ENCODE peak calls at places on chromosomes 1 and 21, in five cellular contexts. B is neural progenitor cell, L is GM13977, N is ascending aorta, P is fibroblast of pulmonary artery. A is an unnamed sample.

GRCh38 chr1:183024352-183025337 is 1.4 kb downstream of the LAMC1 start:
- DNase-seq in B (peak; percentile 38), N (no peak), L (no peak), P (peak; percentile 43), A (no peak)

GRCh38 chr1:76940586-76941335 is 73.5 kb downstream of the ST6GALNAC5 start:
- DNase-seq in N (no peak), P (no peak), B (no peak), L (no peak), A (no peak)

GRCh38 chr1:181141431-181141910 is 53.0 kb downstream of the IER5 start:
- DNase-seq in L (no peak), N (peak; percentile 61), B (no peak), P (peak; percentile 78), A (peak; percentile 89)

GRCh38 chr1:205523261-205523890 is 18.9 kb downstream of the CDK18 start:
- DNase-seq in N (no peak), B (no peak), P (no peak), L (no peak), A (no peak)

GRCh38 chr1:21517161-21517589 is 8.0 kb downstream of the ALPL start:
- DNase-seq in L (no peak), P (no peak), N (no peak), B (no peak), A (no peak)

GRCh38 chr1:178143730-178144343 is 49.9 kb downstream of the RASAL2 start:
- DNase-seq in B (no peak), N (no peak), L (no peak), P (no peak), A (peak; percentile 10)

GRCh38 chr21:46385846-46386725 is 62.1 kb downstream of the PCNT start:
- DNase-seq in B (no peak), L (no peak), N (no peak), P (no peak), A (no peak)

GRCh38 chr1:167442142-167442848 is 76.0 kb downstream of the CD247 start:
- DNase-seq in N (no peak), B (peak; percentile 93), L (peak; percentile 87), P (peak; percentile 78), A (peak; percentile 62)

GRCh38 chr1:154626456-154627246 is 18.7 kb upstream of the ADAR start:
- DNase-seq in B (peak; percentile 23), N (no peak), L (no peak), P (no peak), A (no peak)

GRCh38 chr1:27600500-27601175 is 3.3 kb downstream of the AHDC1 start:
- DNase-seq in B (peak; percentile 79), L (peak; percentile 65), N (no peak), P (peak; percentile 58), A (no peak)

GRCh38 chr1:75100481-75101092 is 33.6 kb upstream of the LHX8 start:
- DNase-seq in N (no peak), L (no peak), B (no peak), P (no peak), A (no peak)

GRCh38 chr1:208242186-208242585 is 2.0 kb downstream of the PLXNA2 start:
- DNase-seq in B (no peak), L (no peak), P (no peak), N (no peak), A (no peak)

GRCh38 chr1:208241541-208241940 is 2.6 kb downstream of the PLXNA2 start:
- DNase-seq in P (no peak), N (no peak), B (no peak), L (no peak), A (no peak)

GRCh38 chr1:208243522-208243850 is 698 bp downstream of the PLXNA2 start:
- DNase-seq in N (no peak), B (peak; percentile 58), L (peak; percentile 39), P (no peak), A (no peak)

GRCh38 chr1:208243851-208244583 is at the start of gene PLXNA2:
- DNase-seq in L (peak; percentile 61), B (peak; percentile 91), N (peak; percentile 56), P (peak; percentile 67), A (peak; percentile 49)

DNA sequence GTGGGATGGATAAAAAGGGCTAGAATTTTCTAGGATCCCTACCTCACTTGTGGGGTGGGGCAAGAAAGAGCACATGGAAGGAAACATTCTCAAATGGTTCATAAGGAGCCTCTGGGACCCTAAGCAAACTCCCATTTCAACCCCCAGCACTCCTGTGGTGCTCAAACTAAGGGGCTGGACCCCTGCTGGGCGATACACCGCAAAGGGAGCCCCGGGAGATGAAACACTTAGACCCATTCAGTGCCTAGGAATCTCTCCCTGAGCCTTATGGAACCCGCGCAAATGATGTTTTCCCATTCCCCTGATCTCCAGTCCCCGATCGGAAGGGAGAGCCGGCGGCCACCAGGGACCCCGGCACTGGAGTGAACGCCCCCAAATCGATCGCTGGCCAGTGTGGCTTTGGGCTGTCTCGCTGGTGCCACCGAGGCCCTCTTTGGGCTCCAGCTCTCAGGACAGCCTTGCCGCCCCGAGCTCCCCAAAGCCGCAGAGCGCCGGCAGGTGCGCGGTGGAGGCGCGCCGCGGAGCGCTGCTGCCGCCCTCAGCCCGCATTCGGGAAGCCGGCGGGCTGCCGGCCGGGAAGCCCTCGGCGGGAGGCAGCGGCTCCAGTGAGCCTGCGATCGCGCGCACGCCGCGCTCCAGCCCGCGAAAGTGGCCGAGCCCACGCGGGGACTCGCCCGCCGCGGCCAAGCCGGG is 1.2 kb downstream of the PLXNA2 start:
- DNase-seq in P (no peak), L (no peak), B (peak; percentile 78), N (no peak), A (no peak)
- TF ChIP-seq CTCF in P (no peak), L (peak; percentile 23), B (peak; percentile 26), N (no peak), A (no peak)

GRCh38 chr1:244801246-244801645 is 34.2 kb upstream of the COX20 start:
- DNase-seq in B (peak; percentile 50), N (no peak), P (peak; percentile 52), L (peak; percentile 74), A (no peak)
- TF ChIP-seq CTCF in B (peak; percentile 56), N (peak; percentile 42), P (peak; percentile 67), L (peak; percentile 66), A (peak; percentile 81)

GRCh38 chr1:5742801-5743200 is 249.4 kb downstream of the NPHP4 start:
- DNase-seq in P (no peak), B (no peak), N (no peak), L (no peak), A (no peak)
- TF ChIP-seq CTCF in P (no peak), B (no peak), N (no peak), L (no peak), A (no peak)

DNA sequence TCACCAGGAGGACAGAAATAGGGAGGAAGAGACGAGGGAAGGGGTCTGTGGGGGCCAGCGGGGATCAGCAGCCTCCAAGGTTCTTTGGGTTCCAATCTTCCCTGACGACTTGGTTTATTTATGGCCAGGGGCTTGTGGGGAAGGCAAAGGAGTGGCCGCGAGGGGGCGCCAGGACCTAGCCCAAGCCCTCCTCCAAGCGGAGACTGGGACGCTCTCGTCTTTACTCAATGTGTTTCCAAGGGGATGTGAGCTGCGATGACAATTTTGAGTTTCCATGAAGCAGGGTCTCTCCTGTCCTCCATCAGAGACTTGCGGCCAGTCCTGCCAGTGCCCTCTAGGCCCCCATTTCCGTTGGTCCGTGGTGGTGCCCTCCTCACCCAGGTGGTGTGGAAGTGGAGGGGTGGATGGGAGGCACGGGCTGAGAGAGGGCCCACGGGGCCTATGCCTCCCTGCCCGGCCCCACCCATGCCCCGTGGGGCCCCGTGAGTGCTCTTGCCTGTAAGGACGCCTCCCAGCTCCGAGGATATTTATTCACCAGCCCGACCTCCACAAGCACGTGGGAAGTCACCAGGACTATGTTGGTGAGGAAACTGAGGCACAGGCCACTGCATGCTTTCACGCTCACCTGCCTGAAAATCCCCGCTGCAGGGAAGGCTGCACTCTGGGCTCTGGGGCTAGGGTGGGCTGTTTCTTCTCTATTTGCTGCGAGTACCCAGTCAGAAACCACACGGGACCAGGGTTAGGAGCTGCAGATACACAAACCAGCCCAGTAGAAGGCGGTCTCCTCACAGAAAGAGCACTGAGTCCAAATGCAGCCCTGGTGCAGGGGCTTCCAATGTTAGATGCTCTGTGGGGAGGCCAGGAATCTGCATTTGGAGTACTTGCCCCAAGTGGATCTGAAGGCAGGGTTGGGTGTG is 26.5 kb downstream of the DMRTB1 start:
- DNase-seq in L (peak; percentile 82), P (peak; percentile 85), B (peak; percentile 93), N (no peak), A (peak; percentile 44)
- TF ChIP-seq CTCF in L (peak; percentile 93), P (peak; percentile 88), B (peak; percentile 94), N (peak; percentile 87), A (peak; percentile 95)

DNA sequence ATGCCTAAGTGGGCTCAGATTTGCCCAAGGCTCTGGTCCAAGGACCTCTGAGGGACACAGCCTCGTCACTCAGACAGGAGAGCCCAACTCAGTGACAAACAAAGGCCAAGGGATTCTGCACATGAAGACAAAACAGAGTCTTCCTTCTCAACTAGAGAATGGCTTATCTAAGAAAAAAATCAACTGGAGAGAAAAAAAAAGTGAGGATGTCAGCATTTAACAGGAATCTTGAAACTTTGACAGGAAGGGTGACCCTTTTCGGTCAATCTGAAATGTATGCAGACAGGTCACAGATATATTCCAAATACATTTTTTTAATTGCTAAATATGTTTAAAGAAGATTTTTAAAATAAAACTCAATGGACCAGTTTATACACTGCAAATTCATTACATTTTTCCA is 154.5 kb downstream of the ETS2 start:
- DNase-seq in N (no peak), L (no peak), B (no peak), P (no peak), A (no peak)
- TF ChIP-seq CTCF in N (no peak), L (no peak), B (no peak), P (no peak), A (no peak)

GRCh38 chr1:71593523-71593922 is 512.7 kb upstream of the ZRANB2 start:
- DNase-seq in B (peak; percentile 31), P (peak; percentile 4), N (no peak), L (no peak), A (peak; percentile 4)
- TF ChIP-seq CTCF in B (peak; percentile 36), P (peak; percentile 17), N (no peak), L (no peak), A (peak; percentile 61)

GRCh38 chr1:150049926-150050325 is 17.6 kb upstream of the VPS45 start:
- DNase-seq in N (no peak), P (no peak), B (no peak), L (no peak), A (no peak)
- TF ChIP-seq CTCF in N (no peak), P (no peak), B (no peak), L (no peak), A (no peak)

GRCh38 chr1:42260376-42261078 is 74.5 kb downstream of the FOXJ3 start:
- DNase-seq in P (no peak), N (no peak), B (no peak), L (no peak), A (no peak)

GRCh38 chr1:42267904-42268303 is 67.1 kb downstream of the FOXJ3 start:
- DNase-seq in P (no peak), B (no peak), L (no peak), N (no peak), A (no peak)

GRCh38 chr1:42264791-42265190 is 70.2 kb downstream of the FOXJ3 start:
- DNase-seq in P (no peak), L (no peak), B (peak; percentile 16), N (no peak), A (no peak)

GRCh38 chr1:42263019-42263418 is 72.0 kb downstream of the FOXJ3 start:
- DNase-seq in P (no peak), L (no peak), N (no peak), B (no peak), A (no peak)

GRCh38 chr1:42266253-42267135 is 68.5 kb downstream of the FOXJ3 start:
- DNase-seq in P (no peak), B (peak; percentile 2), N (no peak), L (no peak), A (no peak)
- TF ChIP-seq CTCF in P (no peak), B (peak; percentile 41), N (no peak), L (no peak), A (no peak)

GRCh38 chr1:232170909-232171308 is 459.0 kb downstream of the SIPA1L2 start:
- DNase-seq in P (no peak), L (no peak), B (no peak), N (no peak), A (no peak)
- TF ChIP-seq CTCF in P (no peak), L (no peak), B (no peak), N (no peak), A (no peak)

GRCh38 chr1:232611834-232612233 is 18.1 kb downstream of the SIPA1L2 start:
- DNase-seq in L (no peak), B (no peak), P (no peak), N (no peak), A (no peak)
- TF ChIP-seq CTCF in L (peak; percentile 10), B (peak; percentile 26), P (no peak), N (no peak), A (no peak)